ENCODE peak calls at places on chromosomes 2 and 18, in seven cellular contexts. One of them, this sample, is unnamed. For H3K27me3 and H3K36me3, the result is how much of the 10 kb centered on the place peaks cover.

GRCh38 chr2:177106212-177106611 is 106.4 kb upstream of the HNRNPA3 start:
- DNase-seq in ovary: no peak
- DNase-seq in spleen: no peak
- DNase-seq in lower lobe of right lung: no peak
- DNase-seq in tibial nerve: no peak
- DNase-seq in hepatocyte: no peak
- DNase-seq in astrocyte: no peak
- DNase-seq in this sample: no peak

GRCh38 chr2:84855730-84856129 is 25.2 kb downstream of the TRABD2A start:
- DNase-seq in ovary: no peak
- DNase-seq in spleen: no peak
- DNase-seq in lower lobe of right lung: no peak
- DNase-seq in tibial nerve: no peak
- DNase-seq in hepatocyte: no peak
- DNase-seq in astrocyte: no peak
- DNase-seq in this sample: no peak

GRCh38 chr2:108858894-108859293 is 72.3 kb downstream of the CCDC138 start:
- DNase-seq in ovary: no peak
- DNase-seq in spleen: no peak
- DNase-seq in lower lobe of right lung: no peak
- DNase-seq in tibial nerve: no peak
- DNase-seq in hepatocyte: no peak
- DNase-seq in astrocyte: peak
- DNase-seq in this sample: no peak

GRCh38 chr2:62326735-62327134 is 130.8 kb downstream of the B3GNT2 start:
- DNase-seq in ovary: no peak
- DNase-seq in spleen: no peak
- DNase-seq in lower lobe of right lung: no peak
- DNase-seq in tibial nerve: no peak
- DNase-seq in hepatocyte: no peak
- DNase-seq in astrocyte: no peak
- DNase-seq in this sample: no peak

GRCh38 chr2:136049991-136050573 is 64.7 kb upstream of the DARS1 start:
- DNase-seq in ovary: no peak
- DNase-seq in spleen: no peak
- DNase-seq in lower lobe of right lung: no peak
- DNase-seq in tibial nerve: no peak
- DNase-seq in hepatocyte: no peak
- DNase-seq in astrocyte: no peak
- DNase-seq in this sample: no peak

GRCh38 chr18:53909668-53910067 is 314.8 kb downstream of the MBD2 start:
- DNase-seq in ovary: no peak
- DNase-seq in spleen: no peak
- DNase-seq in lower lobe of right lung: no peak
- DNase-seq in tibial nerve: no peak
- DNase-seq in hepatocyte: no peak
- DNase-seq in astrocyte: no peak
- DNase-seq in this sample: peak

GRCh38 chr18:65039578-65039977 is 711.2 kb upstream of the CDH7 start:
- DNase-seq in ovary: no peak
- DNase-seq in spleen: no peak
- DNase-seq in lower lobe of right lung: no peak
- DNase-seq in tibial nerve: no peak
- DNase-seq in hepatocyte: no peak
- DNase-seq in astrocyte: no peak
- DNase-seq in this sample: no peak

GRCh38 chr2:174338626-174339570 is 4.1 kb downstream of the SP9 start:
- DNase-seq in ovary: no peak
- DNase-seq in spleen: no peak
- DNase-seq in lower lobe of right lung: no peak
- DNase-seq in tibial nerve: no peak
- DNase-seq in hepatocyte: no peak
- DNase-seq in astrocyte: no peak
- DNase-seq in this sample: peak

GRCh38 chr2:162107361-162107901 is 33.4 kb upstream of the DPP4 start:
- DNase-seq in ovary: no peak
- DNase-seq in spleen: no peak
- DNase-seq in lower lobe of right lung: no peak
- DNase-seq in tibial nerve: no peak
- DNase-seq in hepatocyte: peak
- DNase-seq in astrocyte: no peak
- DNase-seq in this sample: no peak

GRCh38 chr2:48873676-48874075 is 118.2 kb upstream of the LHCGR start:
- DNase-seq in ovary: no peak
- DNase-seq in spleen: no peak
- DNase-seq in lower lobe of right lung: no peak
- DNase-seq in tibial nerve: no peak
- DNase-seq in hepatocyte: no peak
- DNase-seq in astrocyte: no peak
- DNase-seq in this sample: no peak

GRCh38 chr2:240968731-240969624 is 29.4 kb upstream of the SNED1 start:
- DNase-seq in ovary: no peak
- DNase-seq in spleen: peak
- DNase-seq in lower lobe of right lung: peak
- DNase-seq in tibial nerve: no peak
- DNase-seq in hepatocyte: no peak
- DNase-seq in astrocyte: no peak
- DNase-seq in this sample: no peak

GRCh38 chr2:188235364-188235763 is 56.3 kb upstream of the GULP1 start:
- DNase-seq in ovary: no peak
- DNase-seq in spleen: no peak
- DNase-seq in lower lobe of right lung: no peak
- DNase-seq in tibial nerve: no peak
- DNase-seq in hepatocyte: no peak
- DNase-seq in astrocyte: peak
- DNase-seq in this sample: no peak

GRCh38 chr2:202113571-202114142 is 40.6 kb downstream of the KIAA2012 start:
- DNase-seq in ovary: no peak
- DNase-seq in spleen: no peak
- DNase-seq in lower lobe of right lung: no peak
- DNase-seq in tibial nerve: no peak
- DNase-seq in hepatocyte: no peak
- DNase-seq in astrocyte: peak
- DNase-seq in this sample: no peak

GRCh38 chr18:23612434-23613090 is 26.3 kb upstream of the NPC1 start:
- DNase-seq in ovary: no peak
- DNase-seq in spleen: no peak
- DNase-seq in lower lobe of right lung: peak
- DNase-seq in tibial nerve: no peak
- DNase-seq in hepatocyte: peak
- DNase-seq in astrocyte: no peak
- DNase-seq in this sample: no peak

GRCh38 chr2:127453392-127454171 is 35.4 kb downstream of the PROC start:
- DNase-seq in ovary: no peak
- DNase-seq in spleen: no peak
- DNase-seq in lower lobe of right lung: no peak
- DNase-seq in tibial nerve: no peak
- DNase-seq in hepatocyte: no peak
- DNase-seq in astrocyte: no peak
- DNase-seq in this sample: peak

GRCh38 chr2:20126469-20126868 is 75.0 kb upstream of the LAPTM4A start:
- DNase-seq in ovary: no peak
- DNase-seq in spleen: no peak
- DNase-seq in lower lobe of right lung: no peak
- DNase-seq in tibial nerve: no peak
- DNase-seq in hepatocyte: no peak
- DNase-seq in astrocyte: no peak
- DNase-seq in this sample: no peak

GRCh38 chr2:204135752-204136151 is 199.2 kb downstream of the ICOS start:
- DNase-seq in ovary: no peak
- DNase-seq in spleen: no peak
- DNase-seq in lower lobe of right lung: no peak
- DNase-seq in tibial nerve: no peak
- DNase-seq in hepatocyte: no peak
- DNase-seq in astrocyte: no peak
- DNase-seq in this sample: no peak

GRCh38 chr18:3447035-3447894 is 2.7 kb upstream of the TGIF1 start:
- DNase-seq in ovary: peak
- DNase-seq in spleen: peak
- DNase-seq in lower lobe of right lung: peak
- DNase-seq in tibial nerve: peak
- DNase-seq in hepatocyte: peak
- DNase-seq in astrocyte: peak
- DNase-seq in this sample: peak

GRCh38 chr2:47036489-47036769 is 118.7 kb downstream of the STPG4 start:
- DNase-seq in ovary: no peak
- DNase-seq in spleen: no peak
- DNase-seq in lower lobe of right lung: no peak
- DNase-seq in tibial nerve: no peak
- DNase-seq in hepatocyte: no peak
- DNase-seq in astrocyte: no peak
- DNase-seq in this sample: no peak

GRCh38 chr2:110768591-110768990 is 36.2 kb downstream of the ACOXL start:
- DNase-seq in ovary: no peak
- DNase-seq in spleen: no peak
- DNase-seq in lower lobe of right lung: no peak
- DNase-seq in tibial nerve: no peak
- DNase-seq in hepatocyte: peak
- DNase-seq in astrocyte: no peak
- DNase-seq in this sample: peak

GRCh38 chr2:66582975-66583842 is 148.3 kb downstream of the MEIS1 start:
- DNase-seq in ovary: no peak
- DNase-seq in spleen: no peak
- DNase-seq in lower lobe of right lung: no peak
- DNase-seq in tibial nerve: no peak
- DNase-seq in hepatocyte: no peak
- DNase-seq in astrocyte: no peak
- DNase-seq in this sample: no peak
- H3K27me3 ChIP-seq in ovary: under half
- H3K27me3 ChIP-seq in spleen: half or more
- H3K27me3 ChIP-seq in lower lobe of right lung: half or more
- H3K27me3 ChIP-seq in tibial nerve: under half
- H3K27me3 ChIP-seq in hepatocyte: half or more
- H3K27me3 ChIP-seq in astrocyte: half or more
- H3K27me3 ChIP-seq in this sample: half or more

DNA sequence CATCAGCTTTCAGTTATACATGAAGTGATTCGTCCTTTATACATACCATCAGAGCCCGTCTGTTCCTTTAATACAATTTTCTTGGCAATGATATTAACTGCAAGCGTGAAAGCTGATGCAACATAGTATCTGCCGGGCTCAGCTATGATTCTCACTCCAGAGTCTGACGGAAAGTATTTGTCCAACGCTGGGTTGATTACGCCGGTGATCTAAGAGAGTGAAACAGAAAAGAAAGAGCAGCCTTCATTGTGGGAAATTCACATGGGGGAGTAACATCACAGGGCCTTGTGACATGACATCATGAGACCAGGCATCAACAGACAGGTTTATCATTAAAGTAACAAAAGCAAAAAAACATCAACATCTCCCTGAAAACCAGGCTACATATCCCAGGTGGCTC is 6.2 kb downstream of the ODC1 start:
- DNase-seq in ovary: no peak
- DNase-seq in spleen: no peak
- DNase-seq in lower lobe of right lung: no peak
- DNase-seq in tibial nerve: no peak
- DNase-seq in hepatocyte: no peak
- DNase-seq in astrocyte: no peak
- DNase-seq in this sample: no peak
- H3K36me3 ChIP-seq in ovary: under half
- H3K36me3 ChIP-seq in spleen: half or more
- H3K36me3 ChIP-seq in lower lobe of right lung: half or more
- H3K36me3 ChIP-seq in tibial nerve: half or more
- H3K36me3 ChIP-seq in hepatocyte: under half
- H3K36me3 ChIP-seq in astrocyte: half or more
- H3K36me3 ChIP-seq in this sample: half or more

GRCh38 chr2:287471-287885 is 413 bp downstream of the ALKAL2 start:
- DNase-seq in ovary: peak
- DNase-seq in spleen: no peak
- DNase-seq in lower lobe of right lung: peak
- DNase-seq in tibial nerve: no peak
- DNase-seq in hepatocyte: peak
- DNase-seq in astrocyte: peak
- DNase-seq in this sample: no peak
- H3K27me3 ChIP-seq in ovary: under half
- H3K27me3 ChIP-seq in spleen: half or more
- H3K27me3 ChIP-seq in lower lobe of right lung: under half
- H3K27me3 ChIP-seq in tibial nerve: under half
- H3K27me3 ChIP-seq in hepatocyte: half or more
- H3K27me3 ChIP-seq in astrocyte: under half
- H3K27me3 ChIP-seq in this sample: under half

GRCh38 chr2:61283443-61284160 is 121.6 kb downstream of the C2orf74 start:
- DNase-seq in ovary: no peak
- DNase-seq in spleen: no peak
- DNase-seq in lower lobe of right lung: no peak
- DNase-seq in tibial nerve: no peak
- DNase-seq in hepatocyte: no peak
- DNase-seq in astrocyte: no peak
- DNase-seq in this sample: no peak
- H3K36me3 ChIP-seq in ovary: under half
- H3K36me3 ChIP-seq in spleen: half or more
- H3K36me3 ChIP-seq in lower lobe of right lung: half or more
- H3K36me3 ChIP-seq in tibial nerve: half or more
- H3K36me3 ChIP-seq in hepatocyte: under half
- H3K36me3 ChIP-seq in astrocyte: under half
- H3K36me3 ChIP-seq in this sample: under half

DNA sequence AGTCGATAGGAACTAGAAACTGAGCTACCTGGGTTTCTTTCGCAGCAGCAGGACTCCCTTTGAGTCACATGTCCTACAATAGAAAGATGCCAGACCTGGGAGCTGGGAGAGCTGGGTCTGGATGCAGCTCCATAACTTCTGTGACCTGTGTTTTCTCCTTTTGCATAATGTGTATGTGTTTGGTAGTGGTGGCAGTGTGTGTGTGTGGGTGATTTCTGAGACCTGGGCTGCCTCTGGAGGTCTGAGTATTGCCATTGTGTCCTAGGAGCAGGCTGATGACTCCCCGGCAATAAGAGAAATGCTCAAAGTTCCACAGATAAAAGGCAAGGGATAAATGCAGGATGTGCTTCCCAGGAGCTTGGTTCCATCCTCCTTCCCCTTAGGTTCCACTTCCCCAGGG is 6.4 kb downstream of the WNT10A start:
- DNase-seq in ovary: no peak
- DNase-seq in spleen: peak
- DNase-seq in lower lobe of right lung: no peak
- DNase-seq in tibial nerve: no peak
- DNase-seq in hepatocyte: no peak
- DNase-seq in astrocyte: no peak
- DNase-seq in this sample: no peak
- H3K27me3 ChIP-seq in ovary: under half
- H3K27me3 ChIP-seq in spleen: under half
- H3K27me3 ChIP-seq in lower lobe of right lung: under half
- H3K27me3 ChIP-seq in tibial nerve: under half
- H3K27me3 ChIP-seq in hepatocyte: under half
- H3K27me3 ChIP-seq in astrocyte: half or more
- H3K27me3 ChIP-seq in this sample: under half

GRCh38 chr2:1676913-1677832 is 67.1 kb downstream of the PXDN start:
- DNase-seq in ovary: no peak
- DNase-seq in spleen: no peak
- DNase-seq in lower lobe of right lung: peak
- DNase-seq in tibial nerve: no peak
- DNase-seq in hepatocyte: no peak
- DNase-seq in astrocyte: no peak
- DNase-seq in this sample: no peak
- H3K36me3 ChIP-seq in ovary: under half
- H3K36me3 ChIP-seq in spleen: half or more
- H3K36me3 ChIP-seq in lower lobe of right lung: half or more
- H3K36me3 ChIP-seq in tibial nerve: half or more
- H3K36me3 ChIP-seq in hepatocyte: under half
- H3K36me3 ChIP-seq in astrocyte: half or more
- H3K36me3 ChIP-seq in this sample: under half

GRCh38 chr2:71751590-71751989 is 298.2 kb downstream of the DYSF start:
- DNase-seq in ovary: no peak
- DNase-seq in spleen: no peak
- DNase-seq in lower lobe of right lung: no peak
- DNase-seq in tibial nerve: no peak
- DNase-seq in hepatocyte: no peak
- DNase-seq in astrocyte: no peak
- DNase-seq in this sample: no peak
- H3K27me3 ChIP-seq in ovary: under half
- H3K27me3 ChIP-seq in spleen: under half
- H3K27me3 ChIP-seq in lower lobe of right lung: under half
- H3K27me3 ChIP-seq in tibial nerve: under half
- H3K27me3 ChIP-seq in hepatocyte: under half
- H3K27me3 ChIP-seq in astrocyte: under half
- H3K27me3 ChIP-seq in this sample: under half

This sample was measured in HAP-1.